ENCODE peak calls at places on chromosomes 11 and 22, in seven cellular contexts. One of them, this sample, is unnamed.
A peak's percentile ranks its signal among the peaks of the same experiment; 100 is the strongest.

GRCh38 chr11:92845390-92846185 is 123.9 kb upstream of the MTNR1B start:
- DNase-seq in HFFc6: no peak
- DNase-seq in adrenal gland: no peak
- DNase-seq in psoas muscle: no peak
- DNase-seq in stomach: no peak
- DNase-seq in right atrium auricular region: no peak
- DNase-seq in fibroblast of lung: no peak
- DNase-seq in this sample: no peak

GRCh38 chr11:1126935-1127663 is 30.7 kb upstream of the MUC5AC start:
- DNase-seq in right atrium auricular region: no peak
- DNase-seq in HFFc6: no peak
- DNase-seq in psoas muscle: no peak
- DNase-seq in stomach: peak; percentile 24
- DNase-seq in adrenal gland: no peak
- DNase-seq in fibroblast of lung: no peak
- DNase-seq in this sample: no peak

GRCh38 chr11:69644071-69644961 is 3.4 kb downstream of the CCND1 start:
- DNase-seq in right atrium auricular region: peak; percentile 72
- DNase-seq in adrenal gland: peak; percentile 93
- DNase-seq in stomach: peak; percentile 87
- DNase-seq in psoas muscle: peak; percentile 43
- DNase-seq in fibroblast of lung: peak; percentile 94
- DNase-seq in HFFc6: peak; percentile 94
- DNase-seq in this sample: no peak

GRCh38 chr11:62601114-62601363 is 626 bp downstream of the MTA2 start:
- DNase-seq in right atrium auricular region: no peak
- DNase-seq in adrenal gland: peak; percentile 73
- DNase-seq in fibroblast of lung: no peak
- DNase-seq in HFFc6: no peak
- DNase-seq in psoas muscle: peak; percentile 64
- DNase-seq in stomach: peak; percentile 52
- DNase-seq in this sample: no peak

GRCh38 chr11:69801513-69802335 is 17.5 kb downstream of the FGF3 start:
- DNase-seq in adrenal gland: peak; percentile 54
- DNase-seq in HFFc6: no peak
- DNase-seq in stomach: peak; percentile 30
- DNase-seq in right atrium auricular region: no peak
- DNase-seq in psoas muscle: no peak
- DNase-seq in fibroblast of lung: no peak
- DNase-seq in this sample: no peak

GRCh38 chr11:77505956-77506355 is 32.1 kb upstream of the PAK1 start:
- DNase-seq in adrenal gland: no peak
- DNase-seq in psoas muscle: no peak
- DNase-seq in right atrium auricular region: no peak
- DNase-seq in HFFc6: no peak
- DNase-seq in fibroblast of lung: no peak
- DNase-seq in stomach: no peak
- DNase-seq in this sample: no peak

GRCh38 chr11:35148163-35148562 is 9.2 kb downstream of the CD44 start:
- DNase-seq in HFFc6: no peak
- DNase-seq in adrenal gland: no peak
- DNase-seq in stomach: no peak
- DNase-seq in psoas muscle: no peak
- DNase-seq in fibroblast of lung: no peak
- DNase-seq in right atrium auricular region: no peak
- DNase-seq in this sample: no peak

GRCh38 chr11:86940122-86940777 is 14.9 kb downstream of the FZD4 start:
- DNase-seq in adrenal gland: peak; percentile 83
- DNase-seq in right atrium auricular region: no peak
- DNase-seq in psoas muscle: peak; percentile 69
- DNase-seq in HFFc6: no peak
- DNase-seq in fibroblast of lung: peak; percentile 89
- DNase-seq in stomach: peak; percentile 57
- DNase-seq in this sample: no peak

GRCh38 chr11:38182126-38182907 is 1584.3 kb upstream of the RAG2 start:
- DNase-seq in adrenal gland: no peak
- DNase-seq in HFFc6: no peak
- DNase-seq in psoas muscle: no peak
- DNase-seq in stomach: no peak
- DNase-seq in fibroblast of lung: peak; percentile 13
- DNase-seq in right atrium auricular region: no peak
- DNase-seq in this sample: no peak

GRCh38 chr22:22836635-22837034 is 51.0 kb upstream of the IGLL5 start:
- DNase-seq in adrenal gland: no peak
- DNase-seq in fibroblast of lung: no peak
- DNase-seq in HFFc6: no peak
- DNase-seq in right atrium auricular region: no peak
- DNase-seq in psoas muscle: no peak
- DNase-seq in stomach: no peak
- DNase-seq in this sample: peak; percentile 37

GRCh38 chr11:70687716-70688115 is 289.4 kb downstream of the CTTN start:
- DNase-seq in adrenal gland: no peak
- DNase-seq in right atrium auricular region: no peak
- DNase-seq in psoas muscle: no peak
- DNase-seq in fibroblast of lung: no peak
- DNase-seq in stomach: no peak
- DNase-seq in HFFc6: no peak
- DNase-seq in this sample: no peak

GRCh38 chr11:104995001-104995408 is 26.6 kb upstream of the CASP4 start:
- DNase-seq in psoas muscle: no peak
- DNase-seq in right atrium auricular region: no peak
- DNase-seq in stomach: no peak
- DNase-seq in fibroblast of lung: no peak
- DNase-seq in adrenal gland: no peak
- DNase-seq in HFFc6: no peak
- DNase-seq in this sample: no peak

DNA sequence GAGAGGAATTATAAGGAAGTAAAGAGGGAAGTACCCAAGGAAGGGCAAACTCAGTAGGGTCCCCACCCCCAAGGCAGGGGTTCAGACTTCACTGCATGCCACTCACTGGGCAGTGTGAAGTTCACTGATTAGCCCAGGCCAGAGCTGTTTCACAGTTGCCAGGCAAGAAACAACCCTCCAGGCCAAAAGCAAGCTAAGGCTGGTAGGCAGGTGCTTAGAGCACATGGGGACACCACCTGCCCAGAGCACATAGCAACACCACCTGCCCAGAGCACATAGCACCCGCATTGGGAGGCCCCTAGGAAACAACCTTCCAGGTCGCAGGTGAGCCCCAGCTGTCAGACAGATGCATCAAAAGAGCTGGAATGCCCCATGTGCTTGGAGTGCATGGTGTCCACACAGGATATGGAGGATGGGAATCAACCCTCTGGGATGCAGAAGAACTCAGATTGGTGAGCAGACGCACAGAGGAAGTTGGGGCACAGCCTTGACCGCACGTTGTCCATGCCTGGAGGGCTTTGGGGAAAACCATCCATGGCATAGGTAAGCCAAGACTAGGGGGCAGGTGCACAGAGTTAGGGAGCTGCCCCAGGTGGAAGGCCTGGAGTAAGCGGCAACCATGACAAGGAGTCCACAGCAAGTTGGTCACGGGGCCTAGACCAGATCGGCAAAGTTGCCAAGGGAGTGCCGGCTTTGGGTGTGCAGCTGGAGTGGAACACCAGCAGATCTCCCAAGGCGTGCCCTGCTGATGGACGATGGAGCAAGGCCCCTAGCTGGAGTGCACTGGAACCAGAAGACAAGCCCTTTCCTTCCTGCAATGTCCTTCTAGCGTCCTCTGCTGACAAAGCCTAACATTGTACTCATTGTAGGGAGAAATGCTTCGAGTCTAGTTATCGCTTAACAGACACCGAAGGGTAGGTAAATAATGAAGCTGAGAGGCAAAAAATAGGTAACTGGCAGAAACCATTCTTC is 7.8 kb upstream of the TMEM216 start:
- DNase-seq in right atrium auricular region: no peak
- DNase-seq in fibroblast of lung: no peak
- DNase-seq in psoas muscle: no peak
- DNase-seq in adrenal gland: peak; percentile 70
- DNase-seq in stomach: no peak
- DNase-seq in HFFc6: no peak
- DNase-seq in this sample: no peak
- TF ChIP-seq CTCF in right atrium auricular region: no peak
- TF ChIP-seq CTCF in fibroblast of lung: peak; percentile 25
- TF ChIP-seq CTCF in psoas muscle: no peak
- TF ChIP-seq CTCF in adrenal gland: peak; percentile 74
- TF ChIP-seq CTCF in stomach: no peak
- TF ChIP-seq CTCF in HFFc6: no peak
- TF ChIP-seq CTCF in this sample: no peak

DNA sequence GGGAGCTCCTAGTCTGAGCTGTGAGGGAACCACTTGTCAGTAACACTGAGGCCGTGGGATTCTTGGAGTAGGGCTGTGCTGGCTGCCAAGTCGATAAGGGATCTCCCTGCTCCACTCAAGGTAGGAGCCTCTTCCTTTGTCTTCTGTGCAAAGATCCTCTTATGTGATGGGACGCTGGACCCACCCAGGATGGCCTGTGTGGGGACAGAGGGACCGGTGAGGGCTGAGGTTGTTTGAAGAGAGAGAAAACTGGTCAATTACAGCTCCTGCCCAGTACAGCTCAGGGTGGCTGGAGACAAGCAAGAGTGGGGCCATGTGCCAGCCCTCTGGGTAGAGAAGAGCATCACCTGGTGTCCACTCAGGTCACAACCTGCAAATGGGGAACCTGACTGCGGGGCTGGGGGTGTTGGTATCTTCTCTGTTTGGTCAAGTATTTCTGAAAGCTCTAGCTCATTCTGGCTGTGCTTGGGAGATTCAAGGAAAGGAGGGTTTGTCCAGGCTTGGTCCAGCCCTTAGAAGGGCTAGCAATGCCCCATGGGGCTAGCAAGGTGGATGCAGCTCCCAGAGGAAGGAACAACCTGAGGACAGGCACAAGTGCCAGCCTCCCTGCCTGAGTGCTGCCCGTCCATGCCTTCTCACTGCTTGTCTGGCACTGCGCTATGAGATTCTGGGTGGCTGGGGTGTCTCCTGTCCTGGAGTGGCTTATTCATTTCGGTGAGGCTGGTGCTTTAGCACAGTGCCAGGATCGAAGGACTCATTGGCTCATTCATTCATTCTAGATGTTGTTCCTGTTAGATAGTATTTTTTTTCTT is 27.6 kb upstream of the BAIAP2L2 start:
- DNase-seq in HFFc6: no peak
- DNase-seq in right atrium auricular region: no peak
- DNase-seq in adrenal gland: no peak
- DNase-seq in psoas muscle: no peak
- DNase-seq in fibroblast of lung: no peak
- DNase-seq in stomach: no peak
- DNase-seq in this sample: no peak
- TF ChIP-seq CTCF in HFFc6: no peak
- TF ChIP-seq CTCF in right atrium auricular region: no peak
- TF ChIP-seq CTCF in adrenal gland: no peak
- TF ChIP-seq CTCF in psoas muscle: no peak
- TF ChIP-seq CTCF in fibroblast of lung: no peak
- TF ChIP-seq CTCF in stomach: no peak
- TF ChIP-seq CTCF in this sample: no peak

GRCh38 chr11:116733959-116734517 is 38.7 kb downstream of the BUD13 start:
- DNase-seq in stomach: no peak
- DNase-seq in right atrium auricular region: no peak
- DNase-seq in psoas muscle: no peak
- DNase-seq in adrenal gland: no peak
- DNase-seq in fibroblast of lung: no peak
- DNase-seq in HFFc6: no peak
- DNase-seq in this sample: no peak

GRCh38 chr11:116733386-116733755 is 39.4 kb downstream of the BUD13 start:
- DNase-seq in HFFc6: no peak
- DNase-seq in stomach: no peak
- DNase-seq in adrenal gland: peak; percentile 36
- DNase-seq in fibroblast of lung: no peak
- DNase-seq in psoas muscle: no peak
- DNase-seq in right atrium auricular region: no peak
- DNase-seq in this sample: no peak

GRCh38 chr11:116731821-116732739 is 40.7 kb downstream of the BUD13 start:
- DNase-seq in adrenal gland: peak; percentile 41
- DNase-seq in right atrium auricular region: no peak
- DNase-seq in stomach: no peak
- DNase-seq in fibroblast of lung: no peak
- DNase-seq in psoas muscle: no peak
- DNase-seq in HFFc6: no peak
- DNase-seq in this sample: no peak

GRCh38 chr11:116731097-116731761 is 41.6 kb downstream of the BUD13 start:
- DNase-seq in adrenal gland: peak; percentile 59
- DNase-seq in fibroblast of lung: peak; percentile 26
- DNase-seq in right atrium auricular region: no peak
- DNase-seq in HFFc6: no peak
- DNase-seq in stomach: no peak
- DNase-seq in psoas muscle: no peak
- DNase-seq in this sample: no peak

GRCh38 chr11:116732740-116733385 is 39.9 kb downstream of the BUD13 start:
- DNase-seq in fibroblast of lung: peak; percentile 39
- DNase-seq in HFFc6: peak; percentile 44
- DNase-seq in psoas muscle: peak; percentile 46
- DNase-seq in right atrium auricular region: no peak
- DNase-seq in adrenal gland: peak; percentile 83
- DNase-seq in stomach: peak; percentile 72
- DNase-seq in this sample: no peak
- TF ChIP-seq CTCF in fibroblast of lung: peak; percentile 83
- TF ChIP-seq CTCF in HFFc6: peak; percentile 90
- TF ChIP-seq CTCF in psoas muscle: peak; percentile 73
- TF ChIP-seq CTCF in right atrium auricular region: peak; percentile 79
- TF ChIP-seq CTCF in adrenal gland: peak; percentile 75
- TF ChIP-seq CTCF in stomach: peak; percentile 72
- TF ChIP-seq CTCF in this sample: peak; percentile 81

GRCh38 chr11:119030329-119031047 is at the start of gene SLC37A4:
- DNase-seq in stomach: peak; percentile 99
- DNase-seq in HFFc6: peak; percentile 95
- DNase-seq in fibroblast of lung: peak; percentile 97
- DNase-seq in right atrium auricular region: peak; percentile 98
- DNase-seq in adrenal gland: peak; percentile 99
- DNase-seq in psoas muscle: peak; percentile 98
- DNase-seq in this sample: peak; percentile 99
- TF ChIP-seq CTCF in stomach: peak; percentile 83
- TF ChIP-seq CTCF in HFFc6: peak; percentile 90
- TF ChIP-seq CTCF in fibroblast of lung: no peak
- TF ChIP-seq CTCF in right atrium auricular region: peak; percentile 90
- TF ChIP-seq CTCF in adrenal gland: peak; percentile 92
- TF ChIP-seq CTCF in psoas muscle: peak; percentile 86
- TF ChIP-seq CTCF in this sample: no peak

DNA sequence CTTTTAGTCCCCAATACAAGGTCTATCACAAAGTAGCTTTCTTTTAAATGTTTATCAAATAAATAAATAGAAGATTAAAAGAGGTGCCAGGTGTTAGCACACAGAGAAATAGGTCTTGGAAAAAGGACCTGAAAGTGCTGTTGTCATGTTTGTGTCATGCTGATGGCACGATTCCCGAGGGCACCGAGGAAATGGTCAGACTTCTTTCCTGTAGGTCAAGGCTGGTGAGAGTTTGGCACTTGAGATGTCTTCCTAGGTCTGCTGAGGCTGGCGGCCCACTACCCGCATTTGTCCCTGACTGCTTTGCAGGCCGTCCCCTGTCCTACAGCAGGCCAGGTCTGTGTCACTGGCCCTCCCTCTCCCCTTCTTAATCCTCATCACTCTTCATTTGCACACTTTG is 112.1 kb downstream of the ATXN10 start:
- DNase-seq in right atrium auricular region: no peak
- DNase-seq in adrenal gland: peak; percentile 82
- DNase-seq in psoas muscle: peak; percentile 32
- DNase-seq in stomach: no peak
- DNase-seq in HFFc6: no peak
- DNase-seq in fibroblast of lung: no peak
- DNase-seq in this sample: no peak
- TF ChIP-seq CTCF in right atrium auricular region: no peak
- TF ChIP-seq CTCF in adrenal gland: no peak
- TF ChIP-seq CTCF in psoas muscle: no peak
- TF ChIP-seq CTCF in stomach: no peak
- TF ChIP-seq CTCF in HFFc6: no peak
- TF ChIP-seq CTCF in fibroblast of lung: no peak
- TF ChIP-seq CTCF in this sample: no peak

This sample was measured in esophagus muscularis mucosa.